ENCODE peak calls at places on chromosomes 4 and X, in four cellular contexts. W, Q, K and Z are unnamed samples.

GRCh38 chr4:163193717-163194116 is 27.0 kb upstream of the NAF1 start:
- DNase-seq in Q (no peak), K (no peak), W (no peak), Z (no peak)

GRCh38 chrX:123081766-123082165 is 102.3 kb upstream of the GRIA3 start:
- DNase-seq in W (no peak), K (no peak), Q (no peak), Z (no peak)

GRCh38 chrX:66751136-66751782 is 112.4 kb upstream of the EDA2R start:
- DNase-seq in W (no peak), Q (no peak), K (no peak), Z (no peak)

GRCh38 chr4:5389756-5390155 is 318.6 kb downstream of the EVC2 start:
- DNase-seq in W (no peak), Q (no peak), K (no peak), Z (no peak)

GRCh38 chrX:85004255-85004654 is 578 bp downstream of the APOOL start:
- DNase-seq in W (no peak), Q (no peak), K (no peak), Z (no peak)

GRCh38 chrX:68748030-68748429 is 80.8 kb upstream of the EFNB1 start:
- DNase-seq in K (no peak), W (no peak), Q (no peak), Z (no peak)

GRCh38 chr4:78971326-78971725 is 32.1 kb upstream of the PAQR3 start:
- DNase-seq in Q (no peak), K (no peak), W (no peak), Z (no peak)

GRCh38 chrX:135437867-135438733 is 16.4 kb downstream of the SMIM10L2A start:
- DNase-seq in Q (no peak), W (peak; percentile 16), K (peak; percentile 2), Z (no peak)

GRCh38 chr4:120948382-120948781 is 25.9 kb upstream of the PRDM5 start:
- DNase-seq in Q (no peak), K (no peak), W (no peak), Z (peak; percentile 7)

GRCh38 chrX:20330545-20330944 is 63.8 kb upstream of the RPS6KA3 start:
- DNase-seq in K (no peak), Q (no peak), W (no peak), Z (no peak)

GRCh38 chr4:168390041-168390440 is 71.5 kb upstream of the DDX60 start:
- DNase-seq in K (no peak), Q (no peak), W (no peak), Z (no peak)

GRCh38 chr4:139576219-139576618 is 20.2 kb upstream of the SETD7 start:
- DNase-seq in Q (no peak), W (no peak), K (no peak), Z (no peak)

GRCh38 chr4:154692311-154692818 is 51.4 kb upstream of the LRAT start:
- DNase-seq in Q (no peak), W (no peak), K (no peak), Z (no peak)

GRCh38 chr4:171814545-171814944 is 1.3 kb downstream of the GALNTL6 start:
- DNase-seq in K (no peak), Q (no peak), W (no peak), Z (no peak)

GRCh38 chr4:153573881-153574807 is 108.0 kb downstream of the TMEM131L start:
- DNase-seq in Q (no peak), W (no peak), K (peak; percentile 63), Z (peak; percentile 37)

GRCh38 chrX:121010218-121010617 is 24.7 kb upstream of the CT47A1 start:
- DNase-seq in W (no peak), Q (no peak), K (peak; percentile 59), Z (no peak)

GRCh38 chr4:171532968-171533367 is 280.2 kb upstream of the GALNTL6 start:
- DNase-seq in Q (no peak), K (no peak), W (no peak), Z (no peak)

GRCh38 chrX:71941145-71941544 is 30.5 kb downstream of the NHSL2 start:
- DNase-seq in W (no peak), Q (no peak), K (no peak), Z (no peak)

GRCh38 chrX:48703642-48704481 is 7.3 kb downstream of the SUV39H1 start:
- DNase-seq in K (no peak), Q (no peak), W (no peak), Z (no peak)

GRCh38 chr4:15314974-15315373 is 112.9 kb upstream of the C1QTNF7 start:
- DNase-seq in K (no peak), Q (no peak), W (no peak), Z (no peak)

GRCh38 chr4:8494983-8495548 is 54.5 kb downstream of the TRMT44 start:
- DNase-seq in W (no peak), K (no peak), Q (no peak), Z (no peak)

GRCh38 chrX:152884171-152884570 is 13.7 kb upstream of the ZNF185 start:
- DNase-seq in W (peak; percentile 26), Q (no peak), K (no peak), Z (no peak)

GRCh38 chr4:140995058-140995457 is 138.2 kb downstream of the RNF150 start:
- DNase-seq in Q (no peak), W (no peak), K (no peak), Z (no peak)

GRCh38 chr4:26044524-26044923 is 130.5 kb downstream of the SMIM20 start:
- DNase-seq in K (no peak), Q (no peak), W (no peak), Z (no peak)

GRCh38 chr4:137531951-137532868 is at the start of gene PCDH18:
- DNase-seq in Q (peak; percentile 15), K (no peak), W (no peak), Z (no peak)

GRCh38 chrX:138929905-138930304 is 218.4 kb upstream of the FGF13 start:
- DNase-seq in K (no peak), W (no peak), Q (no peak), Z (no peak)

GRCh38 chr4:5751918-5752802 is 41.2 kb downstream of the EVC start:
- DNase-seq in Q (no peak), K (no peak), W (no peak), Z (no peak)

GRCh38 chr4:100581337-100581736 is 63.5 kb upstream of the EMCN start:
- DNase-seq in W (no peak), Q (no peak), K (no peak), Z (peak; percentile 53)

GRCh38 chr4:100679926-100680325 is 162.1 kb upstream of the EMCN start:
- DNase-seq in Q (no peak), K (no peak), W (no peak), Z (no peak)

GRCh38 chrX:54182194-54182863 is 725 bp downstream of the FAM120C start:
- DNase-seq in K (peak; percentile 18), W (peak; percentile 12), Q (no peak), Z (peak; percentile 27)

GRCh38 chr4:48905363-48906015 is 1.1 kb downstream of the OCIAD2 start:
- DNase-seq in Q (no peak), K (peak; percentile 25), W (no peak), Z (no peak)

GRCh38 chr4:123401466-123402175 is 5.0 kb downstream of the SPRY1 start:
- DNase-seq in K (no peak), Q (no peak), W (no peak), Z (no peak)

GRCh38 chr4:17642404-17642783 is 28.0 kb downstream of the MED28 start:
- DNase-seq in W (no peak), Q (no peak), K (no peak), Z (no peak)

GRCh38 chr4:25814323-25814722 is 48.5 kb downstream of the SEL1L3 start:
- DNase-seq in W (no peak), Q (no peak), K (no peak), Z (no peak)

GRCh38 chr4:109462297-109462696 is 28.7 kb downstream of the SEC24B start:
- DNase-seq in Q (no peak), K (no peak), W (no peak), Z (no peak)

GRCh38 chr4:185998791-185999190 is 70.2 kb upstream of the TLR3 start:
- DNase-seq in W (no peak), Q (no peak), K (no peak), Z (no peak)

GRCh38 chrX:413322-414201 is 26.9 kb upstream of the PPP2R3B start:
- DNase-seq in K (no peak), W (no peak), Q (no peak), Z (no peak)
- H2AFZ ChIP-seq in K (no peak overlapping the region), W (no peak overlapping the region), Q (no peak overlapping the region), Z (no peak overlapping the region)

GRCh38 chr4:3107271-3108185 is 33.0 kb downstream of the HTT start:
- DNase-seq in K (no peak), W (no peak), Q (no peak), Z (no peak)
- TF ChIP-seq ZNF274 in K (no peak), W (no peak), Q (no peak), Z (no peak)

GRCh38 chrX:74534569-74535038 is 79.8 kb downstream of the RLIM start:
- DNase-seq in W (no peak), Q (peak; percentile 36), K (no peak), Z (no peak)
- H2AFZ ChIP-seq in W (no peak overlapping the region), Q (no peak overlapping the region), K (no peak overlapping the region), Z (no peak overlapping the region)

GRCh38 chr4:39613093-39613656 is 25.5 kb downstream of the SMIM14 start:
- DNase-seq in W (no peak), Q (no peak), K (peak; percentile 49), Z (no peak)

GRCh38 chr4:39616651-39617050 is 22.0 kb downstream of the SMIM14 start:
- DNase-seq in W (no peak), K (no peak), Q (no peak), Z (no peak)

GRCh38 chr4:39617534-39617933 is 21.1 kb downstream of the SMIM14 start:
- DNase-seq in Q (no peak), W (no peak), K (no peak), Z (no peak)

GRCh38 chr4:39609454-39609911 is 29.2 kb downstream of the SMIM14 start:
- DNase-seq in W (no peak), K (peak; percentile 64), Q (peak; percentile 96), Z (no peak)

GRCh38 chr4:39614487-39615162 is 24.0 kb downstream of the SMIM14 start:
- DNase-seq in Q (no peak), K (no peak), W (no peak), Z (no peak)
- TF ChIP-seq ZNF274 in Q (no peak), K (no peak), W (no peak), Z (no peak)

DNA sequence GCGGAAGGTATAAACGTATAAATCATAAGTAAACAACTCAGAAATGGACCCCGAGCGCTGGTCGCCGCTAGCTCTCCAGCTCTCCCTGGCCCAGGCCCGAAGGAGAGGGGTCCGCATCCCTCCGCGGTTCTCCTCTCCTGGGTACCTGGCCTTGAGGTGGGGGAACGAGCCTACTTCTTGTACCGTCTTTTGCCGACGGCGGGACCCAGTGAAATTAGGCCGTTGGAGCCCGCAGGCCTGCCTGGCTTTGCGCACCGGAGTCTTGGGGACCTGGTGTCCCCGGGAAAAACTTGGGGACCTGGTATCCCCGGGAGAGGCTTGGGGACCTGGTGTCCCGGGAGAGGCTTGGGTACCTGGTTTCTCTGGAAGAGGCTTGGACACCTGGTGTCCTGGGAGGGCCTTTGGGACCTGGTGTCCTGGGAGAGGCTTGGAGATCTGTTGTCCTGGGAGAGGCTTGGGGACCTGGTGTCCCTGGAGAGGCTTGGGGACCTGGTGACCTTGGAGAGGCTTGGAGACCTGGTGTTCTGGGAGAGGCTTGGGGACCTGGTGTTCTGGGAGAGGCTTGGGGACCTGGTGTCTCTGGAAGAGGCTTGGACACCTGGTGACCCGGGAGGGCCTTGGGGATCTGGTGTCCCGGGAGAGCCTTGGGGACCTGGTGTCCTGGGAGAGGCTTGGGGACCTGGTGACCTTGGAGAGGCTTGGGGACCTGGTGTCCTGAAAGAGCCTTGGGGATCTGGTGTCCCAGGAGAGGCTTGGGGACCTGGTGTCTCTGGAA is 12.0 kb downstream of the SHOX start:
- DNase-seq in W (no peak), K (no peak), Q (no peak), Z (no peak)
- H2AFZ ChIP-seq in W (no peak overlapping the region), K (no peak overlapping the region), Q (no peak overlapping the region), Z (no peak overlapping the region)

GRCh38 chr4:77310931-77311330 is 153.9 kb downstream of the CCNG2 start:
- DNase-seq in W (no peak), K (no peak), Q (no peak), Z (no peak)
- TF ChIP-seq ZNF274 in W (no peak), K (no peak), Q (no peak), Z (no peak)